ENCODE peak calls at places on chromosomes 11 and 22, in four cellular contexts. One of them, this sample, is unnamed.

GRCh38 chr11:8429483-8429882 is 164.5 kb downstream of the STK33 start:
- DNase-seq in glutamatergic neuron: no peak
- DNase-seq in heart right ventricle: no peak
- DNase-seq in H9: no peak
- DNase-seq in this sample: no peak

GRCh38 chr22:19291580-19292261 is at the start of gene CLTCL1:
- DNase-seq in glutamatergic neuron: peak
- DNase-seq in H9: peak
- DNase-seq in heart right ventricle: peak
- DNase-seq in this sample: peak

GRCh38 chr11:12778506-12778905 is 104.3 kb downstream of the TEAD1 start:
- DNase-seq in glutamatergic neuron: no peak
- DNase-seq in H9: no peak
- DNase-seq in heart right ventricle: no peak
- DNase-seq in this sample: no peak

GRCh38 chr11:61639816-61640443 is 40.3 kb upstream of the DAGLA start:
- DNase-seq in glutamatergic neuron: no peak
- DNase-seq in H9: no peak
- DNase-seq in heart right ventricle: no peak
- DNase-seq in this sample: no peak

GRCh38 chr22:22750335-22751042 is 106.1 kb downstream of the GGTLC2 start:
- DNase-seq in heart right ventricle: no peak
- DNase-seq in glutamatergic neuron: no peak
- DNase-seq in H9: no peak
- DNase-seq in this sample: no peak

GRCh38 chr11:64249563-64250405 is 1.5 kb upstream of the PLCB3 start:
- DNase-seq in heart right ventricle: no peak
- DNase-seq in H9: peak
- DNase-seq in glutamatergic neuron: no peak
- DNase-seq in this sample: no peak

GRCh38 chr11:125344846-125345705 is 151.0 kb downstream of the FEZ1 start:
- DNase-seq in heart right ventricle: no peak
- DNase-seq in H9: no peak
- DNase-seq in glutamatergic neuron: no peak
- DNase-seq in this sample: no peak

GRCh38 chr11:7686761-7687160 is 13.5 kb upstream of the CYB5R2 start:
- DNase-seq in heart right ventricle: no peak
- DNase-seq in glutamatergic neuron: no peak
- DNase-seq in H9: no peak
- DNase-seq in this sample: no peak

GRCh38 chr22:26660961-26661578 is 3.7 kb downstream of the MIAT start:
- DNase-seq in heart right ventricle: no peak
- DNase-seq in H9: no peak
- DNase-seq in glutamatergic neuron: peak
- DNase-seq in this sample: no peak

GRCh38 chr11:78231962-78232459 is 43.3 kb downstream of the USP35 start:
- DNase-seq in heart right ventricle: no peak
- DNase-seq in glutamatergic neuron: no peak
- DNase-seq in H9: no peak
- DNase-seq in this sample: no peak

GRCh38 chr11:82680252-82680651 is 53.4 kb downstream of the FAM181B start:
- DNase-seq in heart right ventricle: no peak
- DNase-seq in glutamatergic neuron: no peak
- DNase-seq in H9: no peak
- DNase-seq in this sample: no peak

GRCh38 chr11:128207861-128208321 is 379.5 kb downstream of the ETS1 start:
- DNase-seq in heart right ventricle: no peak
- DNase-seq in glutamatergic neuron: no peak
- DNase-seq in H9: no peak
- DNase-seq in this sample: no peak

GRCh38 chr11:75577198-75577597 is 15.1 kb downstream of the SERPINH1 start:
- DNase-seq in glutamatergic neuron: peak
- DNase-seq in H9: peak
- DNase-seq in heart right ventricle: peak
- DNase-seq in this sample: peak

GRCh38 chr11:60809691-60810090 is 24.6 kb downstream of the MS4A10 start:
- DNase-seq in heart right ventricle: no peak
- DNase-seq in glutamatergic neuron: no peak
- DNase-seq in H9: no peak
- DNase-seq in this sample: no peak

GRCh38 chr11:108032800-108033199 is 24.1 kb downstream of the CUL5 start:
- DNase-seq in heart right ventricle: no peak
- DNase-seq in H9: no peak
- DNase-seq in glutamatergic neuron: no peak
- DNase-seq in this sample: no peak

GRCh38 chr11:61962213-61963015 is 5.0 kb downstream of the FTH1 start:
- DNase-seq in glutamatergic neuron: no peak
- DNase-seq in H9: no peak
- DNase-seq in heart right ventricle: no peak
- DNase-seq in this sample: no peak

GRCh38 chr11:43987384-43988039 is 45.1 kb downstream of the C11orf96 start:
- DNase-seq in glutamatergic neuron: no peak
- DNase-seq in H9: no peak
- DNase-seq in heart right ventricle: peak
- DNase-seq in this sample: no peak

GRCh38 chr22:49230194-49230577 is 597.5 kb downstream of the BRD1 start:
- DNase-seq in H9: peak
- DNase-seq in heart right ventricle: no peak
- DNase-seq in glutamatergic neuron: no peak
- DNase-seq in this sample: peak

GRCh38 chr22:38014083-38014482 is 29.7 kb upstream of the SOX10 start:
- DNase-seq in H9: no peak
- DNase-seq in glutamatergic neuron: no peak
- DNase-seq in heart right ventricle: no peak
- DNase-seq in this sample: no peak

GRCh38 chr11:71452354-71453020 is 516 bp upstream of the NADSYN1 start:
- DNase-seq in H9: peak
- DNase-seq in glutamatergic neuron: peak
- DNase-seq in heart right ventricle: peak
- DNase-seq in this sample: no peak

GRCh38 chr22:49238181-49239141 is 589.2 kb downstream of the BRD1 start:
- DNase-seq in heart right ventricle: no peak
- DNase-seq in H9: peak
- DNase-seq in glutamatergic neuron: no peak
- DNase-seq in this sample: no peak

GRCh38 chr11:32829680-32830412 is at the start of gene PRRG4:
- DNase-seq in heart right ventricle: peak
- DNase-seq in glutamatergic neuron: peak
- DNase-seq in H9: peak
- DNase-seq in this sample: peak

DNA sequence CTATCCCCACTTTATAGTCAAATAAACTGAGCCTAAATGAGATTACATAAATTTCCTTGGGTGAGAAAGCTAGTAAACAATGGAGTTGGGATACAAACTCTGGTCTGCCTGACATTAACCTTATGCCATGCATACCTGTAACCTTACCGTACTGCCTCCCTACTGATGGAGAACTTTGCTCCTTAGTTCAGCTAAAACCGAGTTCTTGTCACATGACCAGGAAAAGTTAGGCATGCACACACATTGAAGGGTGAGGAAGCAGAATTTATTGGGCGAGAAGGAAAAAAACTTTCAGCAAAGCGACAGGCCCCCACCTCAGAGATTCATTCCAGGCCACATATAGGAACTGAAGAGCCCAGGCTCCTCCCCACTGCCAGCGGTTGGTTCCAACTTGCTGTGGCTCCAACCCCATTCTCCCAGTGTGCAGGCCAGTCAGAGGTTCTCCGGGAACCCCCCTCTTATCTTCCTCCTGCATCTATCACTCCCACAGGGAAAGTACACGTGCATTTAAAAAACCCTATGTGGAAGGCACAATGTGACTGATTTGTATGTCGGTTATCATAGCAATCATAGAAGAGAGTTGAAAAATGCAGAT is 3.2 kb upstream of the PIWIL4 start:
- DNase-seq in H9: no peak
- DNase-seq in glutamatergic neuron: no peak
- DNase-seq in heart right ventricle: no peak
- DNase-seq in this sample: no peak
- TF ChIP-seq CTCF in H9: no peak
- TF ChIP-seq CTCF in glutamatergic neuron: no peak
- TF ChIP-seq CTCF in heart right ventricle: no peak
- TF ChIP-seq CTCF in this sample: no peak

GRCh38 chr11:100711984-100712383 is 24.9 kb downstream of the ARHGAP42 start:
- DNase-seq in heart right ventricle: no peak
- DNase-seq in glutamatergic neuron: no peak
- DNase-seq in H9: no peak
- DNase-seq in this sample: no peak
- TF ChIP-seq CTCF in heart right ventricle: no peak
- TF ChIP-seq CTCF in glutamatergic neuron: no peak
- TF ChIP-seq CTCF in H9: no peak
- TF ChIP-seq CTCF in this sample: no peak

DNA sequence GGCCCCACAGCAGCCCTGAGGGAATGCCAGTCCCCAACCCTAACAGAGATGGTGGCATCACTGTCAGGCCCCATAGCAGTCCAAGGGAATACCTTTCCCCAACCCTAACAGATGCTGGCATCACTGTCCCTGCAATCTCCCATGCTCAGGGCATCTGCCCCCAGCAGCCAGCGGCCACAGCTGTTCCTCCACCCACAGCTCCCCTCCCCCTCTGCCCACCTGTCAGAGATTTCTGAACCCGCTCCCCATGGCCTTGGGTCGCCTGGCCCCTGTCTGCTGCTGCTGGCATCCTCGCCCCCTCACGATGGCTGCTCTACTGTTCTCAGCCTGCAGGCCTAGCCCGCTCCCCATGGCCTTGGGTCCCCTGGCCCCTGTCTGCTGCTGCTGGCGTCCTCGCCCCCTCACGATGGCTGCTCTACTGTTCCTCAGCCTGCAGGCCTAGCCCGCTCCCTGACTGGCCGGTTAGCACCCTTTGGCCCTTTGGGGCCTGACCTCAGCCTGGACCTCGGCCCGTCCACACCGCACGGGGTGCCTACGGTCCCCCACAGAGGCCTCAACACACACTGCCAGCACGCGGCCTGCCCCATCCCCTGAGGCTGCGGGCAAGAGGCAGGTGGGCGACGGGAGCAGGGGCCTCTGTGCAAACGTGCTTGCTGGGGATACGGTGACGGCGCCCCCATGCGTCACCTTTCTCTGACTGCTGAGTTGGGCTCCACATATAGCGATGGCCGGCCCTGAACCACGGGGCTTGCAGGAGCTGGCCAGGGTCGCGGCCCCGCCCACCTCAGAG is 20.7 kb downstream of the CHID1 start:
- DNase-seq in H9: peak
- DNase-seq in heart right ventricle: no peak
- DNase-seq in glutamatergic neuron: no peak
- DNase-seq in this sample: no peak
- TF ChIP-seq CTCF in H9: peak
- TF ChIP-seq CTCF in heart right ventricle: no peak
- TF ChIP-seq CTCF in glutamatergic neuron: no peak
- TF ChIP-seq CTCF in this sample: no peak

DNA sequence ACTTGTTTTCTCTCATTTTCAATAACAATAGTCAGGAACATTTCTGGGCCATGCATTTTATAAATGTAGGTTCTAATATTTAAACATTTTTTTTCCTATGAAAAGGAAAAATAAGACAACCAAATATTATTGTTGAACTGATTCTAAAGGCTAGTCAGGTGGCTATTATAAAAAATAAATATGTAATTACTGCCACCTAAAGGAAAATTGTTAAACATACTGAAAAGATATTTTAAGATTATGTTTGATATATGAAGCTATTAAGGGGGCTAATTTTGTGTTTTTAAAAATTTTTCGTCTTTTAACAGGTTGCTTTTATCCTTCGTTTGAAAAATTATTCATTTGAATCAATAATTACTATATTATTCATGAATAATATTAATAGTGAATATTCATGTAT is 62.2 kb upstream of the FDX1 start:
- DNase-seq in heart right ventricle: no peak
- DNase-seq in glutamatergic neuron: no peak
- DNase-seq in H9: no peak
- DNase-seq in this sample: no peak
- TF ChIP-seq CTCF in heart right ventricle: peak
- TF ChIP-seq CTCF in glutamatergic neuron: no peak
- TF ChIP-seq CTCF in H9: no peak
- TF ChIP-seq CTCF in this sample: peak